ENCODE peak calls at places on chromosomes 5 and 9, in ten cellular contexts. One of them, this sample, is unnamed.

GRCh38 chr9:91417602-91418218 is 5.9 kb downstream of the NFIL3 start:
- DNase-seq in aorta: no peak
- DNase-seq in COLO829: no peak
- DNase-seq in suprapubic skin: no peak
- DNase-seq in activated CD4-positive, alpha-beta T cell treated with anti-CD3 and anti-CD28 coated beads, Interleukin-2, amount 50 U/mL, for 4 hours: no peak
- DNase-seq in AG08396: no peak
- DNase-seq in HTR-8/SVneo: no peak
- DNase-seq in dorsolateral prefrontal cortex: no peak
- DNase-seq in psoas muscle: no peak
- DNase-seq in iPS DF 19.7: no peak
- DNase-seq in this sample: no peak

GRCh38 chr5:150774145-150774544 is 4.4 kb upstream of the SMIM3 start:
- DNase-seq in COLO829: peak
- DNase-seq in suprapubic skin: no peak
- DNase-seq in aorta: no peak
- DNase-seq in psoas muscle: no peak
- DNase-seq in activated CD4-positive, alpha-beta T cell treated with anti-CD3 and anti-CD28 coated beads, Interleukin-2, amount 50 U/mL, for 4 hours: no peak
- DNase-seq in AG08396: peak
- DNase-seq in HTR-8/SVneo: no peak
- DNase-seq in iPS DF 19.7: no peak
- DNase-seq in dorsolateral prefrontal cortex: no peak
- DNase-seq in this sample: no peak

GRCh38 chr5:62689599-62690368 is 111.2 kb downstream of the LRRC70 start:
- DNase-seq in COLO829: no peak
- DNase-seq in psoas muscle: no peak
- DNase-seq in AG08396: no peak
- DNase-seq in suprapubic skin: no peak
- DNase-seq in activated CD4-positive, alpha-beta T cell treated with anti-CD3 and anti-CD28 coated beads, Interleukin-2, amount 50 U/mL, for 4 hours: no peak
- DNase-seq in iPS DF 19.7: no peak
- DNase-seq in dorsolateral prefrontal cortex: no peak
- DNase-seq in HTR-8/SVneo: no peak
- DNase-seq in aorta: no peak
- DNase-seq in this sample: no peak

GRCh38 chr9:138066049-138066448 is 188.5 kb downstream of the CACNA1B start:
- DNase-seq in iPS DF 19.7: no peak
- DNase-seq in HTR-8/SVneo: no peak
- DNase-seq in AG08396: no peak
- DNase-seq in psoas muscle: no peak
- DNase-seq in COLO829: no peak
- DNase-seq in aorta: no peak
- DNase-seq in suprapubic skin: peak
- DNase-seq in activated CD4-positive, alpha-beta T cell treated with anti-CD3 and anti-CD28 coated beads, Interleukin-2, amount 50 U/mL, for 4 hours: no peak
- DNase-seq in dorsolateral prefrontal cortex: no peak
- DNase-seq in this sample: no peak

GRCh38 chr5:34674226-34674625 is 18.1 kb downstream of the RAI14 start:
- DNase-seq in AG08396: peak
- DNase-seq in aorta: no peak
- DNase-seq in iPS DF 19.7: no peak
- DNase-seq in activated CD4-positive, alpha-beta T cell treated with anti-CD3 and anti-CD28 coated beads, Interleukin-2, amount 50 U/mL, for 4 hours: no peak
- DNase-seq in psoas muscle: no peak
- DNase-seq in suprapubic skin: no peak
- DNase-seq in HTR-8/SVneo: no peak
- DNase-seq in dorsolateral prefrontal cortex: no peak
- DNase-seq in COLO829: no peak
- DNase-seq in this sample: no peak

GRCh38 chr5:160021818-160022446 is 13.0 kb downstream of the TTC1 start:
- DNase-seq in HTR-8/SVneo: peak
- DNase-seq in activated CD4-positive, alpha-beta T cell treated with anti-CD3 and anti-CD28 coated beads, Interleukin-2, amount 50 U/mL, for 4 hours: peak
- DNase-seq in iPS DF 19.7: no peak
- DNase-seq in aorta: no peak
- DNase-seq in COLO829: peak
- DNase-seq in AG08396: peak
- DNase-seq in psoas muscle: no peak
- DNase-seq in dorsolateral prefrontal cortex: no peak
- DNase-seq in suprapubic skin: no peak
- DNase-seq in this sample: no peak

GRCh38 chr5:181248277-181248676 is 4.6 kb upstream of the RACK1 start:
- DNase-seq in suprapubic skin: no peak
- DNase-seq in psoas muscle: no peak
- DNase-seq in iPS DF 19.7: no peak
- DNase-seq in HTR-8/SVneo: no peak
- DNase-seq in dorsolateral prefrontal cortex: no peak
- DNase-seq in activated CD4-positive, alpha-beta T cell treated with anti-CD3 and anti-CD28 coated beads, Interleukin-2, amount 50 U/mL, for 4 hours: no peak
- DNase-seq in COLO829: no peak
- DNase-seq in aorta: no peak
- DNase-seq in AG08396: no peak
- DNase-seq in this sample: no peak

GRCh38 chr9:89410709-89411111 is 87.2 kb downstream of the SEMA4D start:
- DNase-seq in activated CD4-positive, alpha-beta T cell treated with anti-CD3 and anti-CD28 coated beads, Interleukin-2, amount 50 U/mL, for 4 hours: peak
- DNase-seq in suprapubic skin: no peak
- DNase-seq in AG08396: no peak
- DNase-seq in HTR-8/SVneo: no peak
- DNase-seq in psoas muscle: peak
- DNase-seq in dorsolateral prefrontal cortex: no peak
- DNase-seq in iPS DF 19.7: no peak
- DNase-seq in COLO829: no peak
- DNase-seq in aorta: no peak
- DNase-seq in this sample: no peak